ENCODE peak calls at places on chromosomes 13 and 19, in four cellular contexts. C is SK-N-SH, H is K562, M is H1. T is an unnamed sample.

GRCh38 chr19:53992815-53993214 is 1.4 kb downstream of the CACNG6 start:
- DNase-seq in C (no peak), H (no peak), M (no peak), T (no peak)

GRCh38 chr19:35088514-35088913 is 27.1 kb upstream of the FXYD3 start:
- DNase-seq in H (no peak), M (no peak), C (no peak), T (no peak)

GRCh38 chr13:26561636-26562537 is 4.4 kb downstream of the WASF3 start:
- DNase-seq in H (no peak), C (peak), M (no peak), T (no peak)

GRCh38 chr19:3251229-3251628 is 26.8 kb downstream of the CELF5 start:
- DNase-seq in C (no peak), H (no peak), M (no peak), T (no peak)

GRCh38 chr19:37014456-37014855 is 63.8 kb upstream of the ZNF420 start:
- DNase-seq in C (no peak), M (no peak), H (no peak), T (no peak)

GRCh38 chr13:24925318-24926231 is 161.6 kb downstream of the RNF17 start:
- DNase-seq in H (no peak), C (no peak), M (no peak), T (no peak)

GRCh38 chr13:45873491-45874360 is 22.2 kb upstream of the SIAH3 start:
- DNase-seq in C (no peak), H (no peak), M (no peak), T (no peak)

GRCh38 chr19:10760268-10760944 is 42.5 kb downstream of the DNM2 start:
- DNase-seq in H (no peak), M (no peak), C (no peak), T (no peak)

GRCh38 chr13:48985751-48986150 is 10.0 kb downstream of the FNDC3A start:
- DNase-seq in H (no peak), M (no peak), C (no peak), T (no peak)

GRCh38 chr19:40523322-40524047 is 53.2 kb upstream of the SHKBP1 start:
- DNase-seq in M (no peak), H (peak), C (peak), T (peak)

GRCh38 chr19:48249502-48250014 is 6.2 kb downstream of the CARD8 start:
- DNase-seq in H (no peak), M (no peak), C (no peak), T (no peak)

GRCh38 chr13:108003626-108004025 is 211.7 kb downstream of the LIG4 start:
- DNase-seq in M (no peak), H (no peak), C (no peak), T (no peak)

GRCh38 chr19:5143471-5144411 is 174.8 kb downstream of the KDM4B start:
- DNase-seq in M (no peak), H (no peak), C (no peak), T (no peak)

GRCh38 chr13:92377396-92377795 is 849.2 kb upstream of the GPC6 start:
- DNase-seq in M (no peak), C (no peak), H (no peak), T (no peak)

GRCh38 chr13:113064534-113065405 is 40.8 kb upstream of the F7 start:
- DNase-seq in C (no peak), M (no peak), H (peak), T (no peak)

GRCh38 chr13:111911754-111912452 is 155.0 kb upstream of the SOX1 start:
- DNase-seq in H (no peak), M (no peak), C (no peak), T (peak)

GRCh38 chr19:45440259-45440638 is 16.5 kb upstream of the ERCC1 start:
- DNase-seq in H (no peak), M (no peak), C (no peak), T (no peak)

GRCh38 chr19:50850738-50851137 is 4.0 kb upstream of the KLK3 start:
- DNase-seq in M (no peak), H (no peak), C (no peak), T (no peak)

GRCh38 chr19:17333611-17334413 is 843 bp downstream of the ANO8 start:
- DNase-seq in M (no peak), H (peak), C (no peak), T (peak)

GRCh38 chr13:97160421-97160820 is 61.7 kb upstream of the MBNL2 start:
- DNase-seq in M (no peak), H (no peak), C (no peak), T (no peak)

GRCh38 chr13:98606296-98606695 is 29.4 kb upstream of the STK24 start:
- DNase-seq in M (no peak), H (no peak), C (peak), T (no peak)

GRCh38 chr19:3774621-3775373 is 2.8 kb upstream of the RAX2 start:
- DNase-seq in C (no peak), M (no peak), H (peak), T (no peak)

GRCh38 chr13:50456111-50456510 is 387.4 kb downstream of the DLEU7 start:
- DNase-seq in H (no peak), C (no peak), M (no peak), T (no peak)

GRCh38 chr19:2722541-2723344 is 1.6 kb upstream of the DIRAS1 start:
- DNase-seq in C (peak), H (peak), M (no peak), T (no peak)

GRCh38 chr19:35066691-35067563 is 25.4 kb downstream of the HPN start:
- DNase-seq in H (peak), C (peak), M (peak), T (peak)

GRCh38 chr13:62879071-62879470 is 1463.4 kb upstream of the PCDH20 start:
- DNase-seq in H (no peak), C (no peak), M (no peak), T (no peak)

GRCh38 chr19:3986260-3987041 is 1.2 kb upstream of the EEF2 start:
- DNase-seq in C (peak), H (peak), M (no peak), T (peak)

GRCh38 chr13:27911499-27911898 is 8.3 kb upstream of the PDX1 start:
- DNase-seq in C (no peak), M (no peak), H (no peak), T (no peak)

GRCh38 chr13:87003265-87003664 is 667.9 kb upstream of the SLITRK5 start:
- DNase-seq in H (no peak), C (no peak), M (no peak), T (no peak)

GRCh38 chr13:72726721-72727416 is 560 bp downstream of the MZT1 start:
- DNase-seq in C (peak), M (no peak), H (peak), T (peak)

GRCh38 chr19:19457691-19458090 is 52.2 kb downstream of the GATAD2A start:
- DNase-seq in C (no peak), M (no peak), H (no peak), T (no peak)

GRCh38 chr13:109593230-109593629 is 193.2 kb downstream of the IRS2 start:
- DNase-seq in M (no peak), C (no peak), H (no peak), T (no peak)

GRCh38 chr19:49064029-49064629 is 489 bp downstream of the NTF4 start:
- DNase-seq in M (no peak), H (no peak), C (peak), T (peak)

GRCh38 chr19:49746206-49746958 is 16.7 kb downstream of the TSKS start:
- DNase-seq in C (peak), H (peak), M (peak), T (peak)

GRCh38 chr19:16068696-16069259 is 7.5 kb upstream of the TPM4 start:
- DNase-seq in H (no peak), C (no peak), M (no peak), T (no peak)

GRCh38 chr19:16073481-16073880 is 2.8 kb upstream of the TPM4 start:
- DNase-seq in M (no peak), C (no peak), H (no peak), T (no peak)

GRCh38 chr19:16069813-16070365 is 6.4 kb upstream of the TPM4 start:
- DNase-seq in C (no peak), H (no peak), M (no peak), T (no peak)

GRCh38 chr19:16071072-16071691 is 5.1 kb upstream of the TPM4 start:
- DNase-seq in H (no peak), M (no peak), C (no peak), T (no peak)

DNA sequence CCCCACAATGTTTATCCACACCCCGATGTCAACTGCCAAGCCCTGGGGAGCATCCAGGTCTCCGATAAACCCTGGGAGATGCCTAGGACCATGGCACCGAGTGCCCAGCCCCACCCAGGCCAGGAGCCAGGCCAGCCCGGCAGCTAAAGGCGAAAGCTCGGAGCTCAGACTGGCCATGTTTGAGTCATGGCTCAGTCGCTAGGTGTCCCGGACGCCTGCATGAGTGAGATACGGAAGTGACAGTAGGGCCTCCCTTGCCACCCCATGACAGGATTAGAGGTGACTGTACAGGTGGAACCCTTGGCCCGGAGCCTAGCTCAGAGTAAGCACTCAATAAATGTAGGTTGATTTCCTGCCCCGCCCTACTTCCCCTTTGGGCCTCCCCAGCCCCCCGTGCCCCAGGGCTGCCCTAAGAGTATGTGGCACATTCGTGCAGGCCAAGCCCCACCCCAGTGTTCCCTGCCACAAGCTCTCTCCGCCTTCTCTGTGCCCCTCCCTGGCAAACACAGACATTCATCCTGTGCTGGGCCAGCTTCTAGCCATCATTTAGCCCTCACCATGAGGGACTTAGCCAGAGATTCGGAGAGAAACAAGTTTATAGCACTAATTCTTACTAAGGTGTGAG is 5.8 kb upstream of the TPM4 start:
- DNase-seq in M (no peak), H (peak), C (no peak), T (no peak)
- TF ChIP-seq TEAD4 in M (no peak), H (no peak), C (no peak), T (no peak)

GRCh38 chr13:40168425-40169155 is 497.9 kb downstream of the FOXO1 start:
- DNase-seq in C (no peak), M (no peak), H (no peak), T (no peak)
- TF ChIP-seq TEAD4 in C (no peak), M (no peak), H (no peak), T (no peak)

DNA sequence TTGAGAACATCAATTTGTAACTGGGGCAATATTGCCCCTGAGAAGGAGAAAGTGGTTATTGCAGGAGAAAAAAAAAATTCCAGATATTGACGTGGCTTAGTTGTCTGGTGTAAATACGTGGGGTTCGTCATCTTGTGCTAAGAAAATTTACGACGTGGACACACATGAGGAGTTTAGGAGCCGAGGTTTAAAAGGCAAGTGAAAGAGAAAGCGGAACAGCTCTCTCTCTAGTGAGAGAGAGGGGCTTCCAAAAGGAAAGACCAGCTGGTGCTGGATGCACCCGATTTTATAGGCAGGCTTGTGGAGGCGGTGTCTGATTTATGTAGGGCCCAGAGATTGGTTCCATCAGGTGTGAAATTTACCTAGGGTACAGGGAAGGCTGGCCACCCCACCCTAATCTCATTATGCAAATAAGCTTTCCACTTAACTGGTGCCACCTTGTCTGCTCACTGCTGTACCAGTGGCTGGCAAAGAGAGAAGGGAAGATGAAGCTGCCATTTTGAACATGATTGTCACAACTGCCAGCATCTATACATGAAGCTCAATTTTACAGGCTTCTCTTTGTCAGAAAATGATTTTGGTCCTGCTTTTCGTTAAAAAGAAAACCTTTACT is 845.1 kb downstream of the DACH1 start:
- DNase-seq in C (no peak), M (no peak), H (no peak), T (no peak)
- TF ChIP-seq TEAD4 in C (no peak), M (no peak), H (no peak), T (no peak)

GRCh38 chr19:8607386-8607785 is 3.1 kb downstream of the ADAMTS10 start:
- DNase-seq in M (no peak), H (no peak), C (no peak), T (no peak)
- TF ChIP-seq TEAD4 in M (no peak), H (no peak), C (no peak), T (no peak)

T was measured in WTC11.